ENCODE peak calls at places on chromosomes 16 and 17, in ten cellular contexts. K, S, G, P, Y, E, A, W, D and X are unnamed samples.

GRCh38 chr16:7303677-7304200 is 28.9 kb upstream of the RBFOX1 start:
- DNase-seq in K (no peak), S (no peak), G (no peak), P (no peak), Y (no peak), E (no peak), A (no peak), W (no peak), D (no peak), X (no peak)

GRCh38 chr17:34484193-34484733 is 95.1 kb upstream of the TMEM132E start:
- DNase-seq in K (no peak), S (no peak), G (no peak), P (no peak), Y (no peak), E (no peak), A (no peak), W (no peak), D (no peak), X (no peak)

GRCh38 chr17:4735825-4736651 is 3.6 kb upstream of the ZMYND15 start:
- DNase-seq in K (no peak), S (no peak), G (no peak), P (no peak), Y (peak), E (no peak), A (no peak), W (no peak), D (no peak), X (no peak)

GRCh38 chr16:57256601-57257395 is 11.7 kb downstream of the ARL2BP start:
- DNase-seq in K (no peak), S (no peak), G (no peak), P (no peak), Y (no peak), E (no peak), A (no peak), W (no peak), D (no peak), X (no peak)

GRCh38 chr17:60165223-60165622 is 15.4 kb downstream of the CA4 start:
- DNase-seq in K (no peak), S (no peak), G (no peak), P (peak), Y (no peak), E (no peak), A (no peak), W (no peak), D (no peak), X (no peak)

GRCh38 chr17:40097931-40098845 is 2.2 kb downstream of the NR1D1 start:
- DNase-seq in K (no peak), S (no peak), G (no peak), P (no peak), Y (peak), E (no peak), A (no peak), W (no peak), D (no peak), X (no peak)

GRCh38 chr17:29560306-29560705 is 6.5 kb downstream of the ABHD15 start:
- DNase-seq in K (no peak), S (no peak), G (no peak), P (no peak), Y (no peak), E (no peak), A (no peak), W (no peak), D (no peak), X (no peak)

GRCh38 chr16:66798162-66798561 is 3.2 kb downstream of the TERB1 start:
- DNase-seq in K (no peak), S (no peak), G (no peak), P (no peak), Y (peak), E (no peak), A (no peak), W (no peak), D (no peak), X (no peak)

GRCh38 chr17:72274632-72275031 is 153.8 kb downstream of the SOX9 start:
- DNase-seq in K (no peak), S (no peak), G (no peak), P (no peak), Y (no peak), E (no peak), A (no peak), W (no peak), D (no peak), X (no peak)

GRCh38 chr16:84198401-84198800 is 7.4 kb downstream of the ADAD2 start:
- DNase-seq in K (no peak), S (no peak), G (no peak), P (no peak), Y (peak), E (no peak), A (no peak), W (no peak), D (no peak), X (no peak)

GRCh38 chr16:71995038-71995437 is 5.2 kb downstream of the PKD1L3 start:
- DNase-seq in K (no peak), S (no peak), G (no peak), P (no peak), Y (no peak), E (no peak), A (no peak), W (no peak), D (no peak), X (no peak)

GRCh38 chr17:17842111-17842876 is 5.5 kb upstream of the SREBF1 start:
- DNase-seq in K (no peak), S (no peak), G (no peak), P (no peak), Y (no peak), E (no peak), A (no peak), W (no peak), D (no peak), X (no peak)

GRCh38 chr17:81412490-81413093 is 17.3 kb downstream of the BAHCC1 start:
- DNase-seq in K (no peak), S (no peak), G (no peak), P (no peak), Y (peak), E (no peak), A (peak), W (no peak), D (no peak), X (no peak)

GRCh38 chr16:57534881-57535658 is 1.3 kb downstream of the CCDC102A start:
- DNase-seq in K (no peak), S (no peak), G (no peak), P (peak), Y (no peak), E (no peak), A (no peak), W (no peak), D (no peak), X (no peak)